ENCODE peak calls at places on chromosomes 16 and 17, in four cellular contexts. S is upper lobe of right lung, N is tibial artery, C is substantia nigra. Y is an unnamed sample.
A peak's percentile ranks its signal among the peaks of the same experiment; 100 is the strongest.

GRCh38 chr17:77105706-77106105 is 35.1 kb upstream of the SEC14L1 start:
- DNase-seq in S (no peak), N (no peak), C (no peak), Y (no peak)

GRCh38 chr17:76585649-76586593 is at the start of gene ST6GALNAC2:
- DNase-seq in S (peak; percentile 95), N (peak; percentile 41), C (no peak), Y (no peak)

GRCh38 chr17:6448473-6448872 is 4.2 kb downstream of the PIMREG start:
- DNase-seq in S (no peak), N (no peak), C (no peak), Y (no peak)

GRCh38 chr17:35733366-35733765 is 1.9 kb downstream of the RASL10B start:
- DNase-seq in S (no peak), N (no peak), C (no peak), Y (no peak)

GRCh38 chr16:86231321-86231995 is 278.9 kb upstream of the FOXF1 start:
- DNase-seq in S (no peak), N (no peak), C (no peak), Y (no peak)

GRCh38 chr17:28086519-28086918 is 44.0 kb downstream of the NLK start:
- DNase-seq in S (no peak), N (no peak), C (no peak), Y (no peak)

GRCh38 chr16:54231336-54231735 is 55.3 kb downstream of the IRX3 start:
- DNase-seq in S (no peak), N (no peak), C (no peak), Y (no peak)

GRCh38 chr17:65545708-65546523 is 15.5 kb downstream of the AXIN2 start:
- DNase-seq in S (no peak), N (no peak), C (no peak), Y (no peak)

GRCh38 chr16:51431517-51432241 is 280.6 kb upstream of the SALL1 start:
- DNase-seq in S (no peak), N (no peak), C (no peak), Y (no peak)

GRCh38 chr17:32323784-32324590 is 18.0 kb downstream of the C17orf75 start:
- DNase-seq in S (no peak), N (no peak), C (no peak), Y (no peak)
- H3K27ac ChIP-seq in S (no peak overlapping the region), N (no peak overlapping the region), C (no peak overlapping the region), Y (peak overlapping the region; percentile 58)

GRCh38 chr17:59180626-59181025 is 25.1 kb downstream of the PRR11 start:
- DNase-seq in S (no peak), N (no peak), C (no peak), Y (no peak)

GRCh38 chr17:59181481-59181880 is 25.9 kb downstream of the PRR11 start:
- DNase-seq in S (no peak), N (no peak), C (no peak), Y (no peak)

GRCh38 chr17:59190806-59191205 is 19.0 kb upstream of the SMG8 start:
- DNase-seq in S (no peak), N (no peak), C (no peak), Y (no peak)

GRCh38 chr17:59185997-59186396 is 23.8 kb upstream of the SMG8 start:
- DNase-seq in S (no peak), N (no peak), C (no peak), Y (no peak)
- H3K27ac ChIP-seq in S (no peak overlapping the region), N (no peak overlapping the region), C (no peak overlapping the region), Y (no peak overlapping the region)

GRCh38 chr17:61699032-61699431 is 108.0 kb upstream of the NACA2 start:
- DNase-seq in S (no peak), N (no peak), C (no peak), Y (no peak)

GRCh38 chr17:61695779-61696337 is 104.8 kb upstream of the NACA2 start:
- DNase-seq in S (no peak), N (no peak), C (no peak), Y (no peak)

GRCh38 chr17:61700252-61700651 is 109.2 kb upstream of the NACA2 start:
- DNase-seq in S (no peak), N (no peak), C (no peak), Y (no peak)

GRCh38 chr17:61699694-61700093 is 108.7 kb upstream of the NACA2 start:
- DNase-seq in S (no peak), N (no peak), C (no peak), Y (no peak)

GRCh38 chr17:61698244-61698643 is 107.2 kb upstream of the NACA2 start:
- DNase-seq in S (no peak), N (no peak), C (no peak), Y (no peak)
- H3K27ac ChIP-seq in S (no peak overlapping the region), N (no peak overlapping the region), C (no peak overlapping the region), Y (no peak overlapping the region)

DNA sequence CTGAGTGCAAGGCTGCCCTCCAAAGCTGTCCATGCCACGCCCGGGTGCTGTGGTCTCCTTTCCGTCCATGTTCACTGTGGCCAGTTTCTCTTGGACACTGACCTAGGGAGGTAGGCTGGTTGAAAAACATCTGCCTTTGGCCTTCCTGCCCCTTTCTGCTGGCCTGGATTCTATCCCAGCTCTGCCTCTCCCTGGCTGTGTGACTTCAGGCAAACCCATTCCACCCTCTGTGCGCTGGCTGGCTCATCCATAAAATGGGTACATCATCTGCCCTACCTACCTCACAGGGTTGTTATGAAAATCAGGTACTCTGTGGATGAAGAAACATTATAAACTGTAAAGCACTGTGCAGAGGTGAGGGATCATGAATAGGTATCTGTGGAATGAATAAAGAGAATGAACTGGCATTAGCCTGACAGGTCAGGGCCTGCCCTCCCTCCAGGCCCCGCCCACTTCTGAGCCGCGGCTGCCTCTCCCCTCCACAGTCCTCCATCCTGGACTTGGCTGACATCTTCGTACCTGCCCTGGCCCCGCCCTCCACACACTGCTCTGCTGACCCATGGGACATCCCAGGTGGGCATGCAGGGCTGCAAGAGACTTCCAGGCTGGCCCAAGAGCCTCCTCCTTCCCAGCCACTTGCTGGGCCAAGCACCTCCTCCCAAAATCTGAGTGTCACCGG is 7.1 kb upstream of the SPATA20 start:
- DNase-seq in S (no peak), N (no peak), C (no peak), Y (no peak)
- H3K27ac ChIP-seq in S (no peak overlapping the region), N (no peak overlapping the region), C (no peak overlapping the region), Y (no peak overlapping the region)